ENCODE peak calls at places on chromosomes 5 and 9, in eight cellular contexts. L, C, R, Q, N, T, M and Y are unnamed samples.

GRCh38 chr5:83472508-83473343 is 1.2 kb downstream of the VCAN start:
- DNase-seq in L (peak; percentile 61), C (peak; percentile 24), R (no peak), Q (peak; percentile 87), N (peak; percentile 51), T (peak; percentile 38), M (no peak), Y (peak; percentile 28)

GRCh38 chr9:71250626-71251025 is 129.2 kb upstream of the TRPM3 start:
- DNase-seq in L (peak; percentile 86), C (no peak), R (no peak), Q (no peak), N (no peak), T (no peak), M (no peak), Y (no peak)

GRCh38 chr5:38639377-38640011 is 83.0 kb upstream of the LIFR start:
- DNase-seq in L (no peak), C (no peak), R (no peak), Q (no peak), N (no peak), T (no peak), M (no peak), Y (no peak)

GRCh38 chr9:93020785-93021670 is 37.5 kb upstream of the SUSD3 start:
- DNase-seq in L (no peak), C (no peak), R (peak; percentile 77), Q (peak; percentile 60), N (peak; percentile 44), T (no peak), M (no peak), Y (no peak)

GRCh38 chr5:77301447-77301878 is 91.0 kb downstream of the PDE8B start:
- DNase-seq in L (no peak), C (peak; percentile 46), R (no peak), Q (no peak), N (no peak), T (no peak), M (no peak), Y (no peak)

GRCh38 chr9:123678878-123679329 is 251.0 kb downstream of the DENND1A start:
- DNase-seq in L (no peak), C (peak; percentile 54), R (no peak), Q (no peak), N (no peak), T (no peak), M (no peak), Y (no peak)

GRCh38 chr5:14665949-14666741 is 1.6 kb downstream of the OTULIN start:
- DNase-seq in L (no peak), C (no peak), R (peak; percentile 59), Q (no peak), N (no peak), T (no peak), M (peak; percentile 70), Y (peak; percentile 20)

GRCh38 chr5:86118542-86118941 is 499.2 kb upstream of the COX7C start:
- DNase-seq in L (no peak), C (no peak), R (no peak), Q (no peak), N (no peak), T (no peak), M (no peak), Y (no peak)

GRCh38 chr9:5695860-5696259 is 67.0 kb downstream of the RIC1 start:
- DNase-seq in L (no peak), C (no peak), R (no peak), Q (no peak), N (no peak), T (no peak), M (no peak), Y (no peak)

GRCh38 chr5:110477923-110478322 is 248.5 kb downstream of the TMEM232 start:
- DNase-seq in L (no peak), C (no peak), R (no peak), Q (no peak), N (no peak), T (no peak), M (no peak), Y (no peak)

GRCh38 chr5:132408456-132408855 is 38.9 kb downstream of the SLC22A5 start:
- DNase-seq in L (no peak), C (no peak), R (no peak), Q (peak; percentile 30), N (no peak), T (no peak), M (no peak), Y (no peak)

GRCh38 chr5:6900247-6900646 is 187.0 kb downstream of the TENT4A start:
- DNase-seq in L (no peak), C (no peak), R (no peak), Q (no peak), N (no peak), T (no peak), M (no peak), Y (no peak)

GRCh38 chr5:32444946-32445758 is 612 bp upstream of the ZFR start:
- DNase-seq in L (no peak), C (no peak), R (no peak), Q (no peak), N (no peak), T (no peak), M (no peak), Y (no peak)

GRCh38 chr5:13536921-13537320 is 407.6 kb downstream of the DNAH5 start:
- DNase-seq in L (no peak), C (no peak), R (no peak), Q (no peak), N (no peak), T (no peak), M (no peak), Y (no peak)

GRCh38 chr5:95859327-95860060 is 37.0 kb upstream of the GLRX start:
- DNase-seq in L (no peak), C (no peak), R (no peak), Q (no peak), N (no peak), T (no peak), M (no peak), Y (no peak)

GRCh38 chr5:126046996-126047395 is 376.2 kb upstream of the GRAMD2B start:
- DNase-seq in L (no peak), C (no peak), R (no peak), Q (no peak), N (no peak), T (no peak), M (no peak), Y (no peak)

GRCh38 chr9:132644251-132644650 is 25.5 kb downstream of the DDX31 start:
- DNase-seq in L (no peak), C (no peak), R (no peak), Q (no peak), N (no peak), T (no peak), M (no peak), Y (no peak)

GRCh38 chr5:10509593-10509992 is 54.3 kb upstream of the ANKRD33B start:
- DNase-seq in L (no peak), C (no peak), R (no peak), Q (peak; percentile 26), N (no peak), T (no peak), M (no peak), Y (no peak)

GRCh38 chr5:10518352-10518751 is 45.5 kb upstream of the ANKRD33B start:
- DNase-seq in L (no peak), C (peak; percentile 21), R (no peak), Q (no peak), N (no peak), T (no peak), M (no peak), Y (no peak)

GRCh38 chr5:10515492-10515891 is 48.4 kb upstream of the ANKRD33B start:
- DNase-seq in L (no peak), C (no peak), R (no peak), Q (no peak), N (no peak), T (no peak), M (no peak), Y (no peak)

GRCh38 chr5:10511741-10512640 is 51.9 kb upstream of the ANKRD33B start:
- DNase-seq in L (no peak), C (no peak), R (no peak), Q (peak; percentile 13), N (no peak), T (no peak), M (no peak), Y (no peak)

DNA sequence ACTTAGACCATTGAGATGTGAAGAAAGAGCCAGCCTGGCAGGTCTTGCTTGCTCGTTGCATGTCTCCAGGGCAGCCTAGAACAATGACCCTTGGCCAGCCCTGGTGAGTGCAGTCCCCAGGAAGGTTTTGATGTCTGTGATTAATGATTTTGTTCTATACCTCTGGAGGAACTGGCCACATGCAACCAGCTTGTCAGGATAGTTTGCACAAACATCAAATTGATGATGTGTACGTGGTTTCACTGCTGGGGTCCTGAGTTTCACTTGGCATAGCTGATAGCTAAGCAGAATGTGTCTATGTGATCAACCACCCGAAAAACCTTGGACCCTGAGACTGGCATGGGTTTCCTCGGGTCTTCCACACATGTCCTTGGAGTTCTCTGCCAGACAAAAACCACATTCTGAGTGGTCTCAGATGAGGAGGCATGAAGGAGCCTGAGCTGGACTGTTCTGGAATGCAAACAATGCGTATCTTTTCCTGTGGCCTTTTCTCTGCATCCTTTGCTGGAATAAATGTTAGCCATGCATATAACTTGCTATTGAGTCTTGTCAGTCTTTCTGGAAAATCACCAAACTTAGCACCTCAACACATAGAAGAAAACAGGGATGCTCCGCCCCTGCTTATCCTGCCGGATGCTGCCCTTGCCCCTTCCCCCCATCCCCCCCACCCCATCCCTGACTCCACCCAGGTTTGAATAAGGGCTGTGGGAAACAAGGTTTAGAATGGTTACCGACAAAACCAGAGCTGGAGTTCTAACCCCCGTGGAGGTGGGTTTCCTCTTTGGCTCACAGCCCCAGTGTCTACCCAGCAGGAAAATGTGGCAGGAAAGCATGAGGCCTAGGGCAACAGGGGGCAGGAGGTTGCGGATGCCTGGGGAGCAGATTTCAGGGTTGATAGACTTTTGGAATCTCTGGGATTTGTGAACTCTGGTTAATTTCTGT is 50.1 kb upstream of the ANKRD33B start:
- DNase-seq in L (peak; percentile 83), C (peak; percentile 91), R (no peak), Q (peak; percentile 22), N (no peak), T (no peak), M (no peak), Y (no peak)
- H3K27ac ChIP-seq in L (no peak overlapping the region), C (peak overlapping the region; percentile 63), R (no peak overlapping the region), Q (no peak overlapping the region), N (no peak overlapping the region), T (no peak overlapping the region), M (no peak overlapping the region), Y (no peak overlapping the region)

GRCh38 chr5:172167893-172168292 is 20.1 kb downstream of the STK10 start:
- DNase-seq in L (no peak), C (peak; percentile 68), R (no peak), Q (no peak), N (no peak), T (peak; percentile 40), M (no peak), Y (no peak)
- H3K4me1 ChIP-seq in L (no peaks in the 10 kb centered on the region), C (peaks cover 14% of the 10 kb centered on the region), R (peaks cover 91% of the 10 kb centered on the region), Q (no peaks in the 10 kb centered on the region), N (peaks cover 37% of the 10 kb centered on the region), T (peaks cover 55% of the 10 kb centered on the region), M (peaks cover 95% of the 10 kb centered on the region), Y (peaks cover 63% of the 10 kb centered on the region)

DNA sequence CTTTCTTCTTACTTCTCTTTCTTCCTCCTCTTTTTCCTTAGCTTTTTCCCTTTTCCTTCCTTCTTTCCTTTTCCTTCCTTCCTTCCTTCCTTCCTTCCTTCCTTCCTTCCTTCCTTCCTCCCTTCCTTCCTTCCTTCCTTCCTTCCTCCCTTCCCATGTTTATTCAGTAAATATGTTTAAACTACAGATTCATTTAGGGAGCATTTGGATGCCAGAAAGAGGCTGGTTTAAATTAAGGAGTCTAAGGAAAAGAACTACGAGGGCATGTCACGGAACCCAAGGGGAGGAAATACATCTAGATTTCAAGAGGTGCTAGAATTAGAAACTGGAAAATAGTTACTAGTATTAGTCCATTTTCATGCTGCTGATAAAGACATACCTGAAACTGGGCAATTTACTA is 320.0 kb upstream of the ARRDC3 start:
- DNase-seq in L (no peak), C (no peak), R (no peak), Q (no peak), N (no peak), T (no peak), M (no peak), Y (no peak)
- H3K9me3 ChIP-seq in L (no peaks in the 10 kb centered on the region), C (no peaks in the 10 kb centered on the region), R (no peaks in the 10 kb centered on the region), Q (peaks cover 1% of the 10 kb centered on the region), N (no peaks in the 10 kb centered on the region), T (no peaks in the 10 kb centered on the region), M (no peaks in the 10 kb centered on the region), Y (no peaks in the 10 kb centered on the region)

GRCh38 chr9:137295313-137296213 is 6.5 kb downstream of the NRARP start:
- DNase-seq in L (peak; percentile 66), C (no peak), R (peak; percentile 49), Q (no peak), N (peak; percentile 80), T (peak; percentile 19), M (peak; percentile 71), Y (peak; percentile 54)
- H3K27ac ChIP-seq in L (no peak overlapping the region), C (no peak overlapping the region), R (no peak overlapping the region), Q (no peak overlapping the region), N (peak overlapping the region; percentile 99), T (peak overlapping the region; percentile 94), M (no peak overlapping the region), Y (no peak overlapping the region)